ENCODE peak calls at places on chromosomes 2 and 18, in five cellular contexts. T is tibial nerve, Q is A549, M is IMR-90, O is NB4. U is an unnamed sample.

GRCh38 chr18:12366379-12366778 is 10.6 kb downstream of the AFG3L2 start:
- DNase-seq in T (no peak), Q (no peak), M (no peak), O (no peak), U (no peak)

GRCh38 chr2:215929602-215930335 is 83.6 kb downstream of the MREG start:
- DNase-seq in T (no peak), Q (no peak), M (peak), O (peak), U (peak)

GRCh38 chr2:23621616-23622015 is 236.6 kb downstream of the KLHL29 start:
- DNase-seq in T (no peak), Q (no peak), M (no peak), O (no peak), U (no peak)

GRCh38 chr2:138007431-138007830 is 43.2 kb downstream of the HNMT start:
- DNase-seq in T (no peak), Q (no peak), M (no peak), O (no peak), U (no peak)

GRCh38 chr2:219656523-219656922 is 29.1 kb downstream of the SLC4A3 start:
- DNase-seq in T (no peak), Q (no peak), M (peak), O (no peak), U (no peak)

GRCh38 chr2:110679337-110679707 is 1.5 kb upstream of the BUB1 start:
- DNase-seq in T (peak), Q (no peak), M (no peak), O (peak), U (peak)

GRCh38 chr2:64998658-64999061 is 9.5 kb downstream of the SLC1A4 start:
- DNase-seq in T (no peak), Q (no peak), M (peak), O (no peak), U (no peak)

GRCh38 chr2:138708682-138709241 is 71.4 kb downstream of the NXPH2 start:
- DNase-seq in T (no peak), Q (no peak), M (peak), O (no peak), U (no peak)

GRCh38 chr2:71474744-71475421 is 21.5 kb downstream of the DYSF start:
- DNase-seq in T (no peak), Q (no peak), M (no peak), O (no peak), U (no peak)

GRCh38 chr2:144452169-144453038 is 67.5 kb downstream of the ZEB2 start:
- DNase-seq in T (no peak), Q (peak), M (peak), O (no peak), U (peak)

GRCh38 chr2:149561309-149561926 is 26.2 kb downstream of the MMADHC start:
- DNase-seq in T (peak), Q (no peak), M (peak), O (peak), U (peak)

GRCh38 chr2:219178377-219179175 is 501 bp downstream of the RETREG2 start:
- DNase-seq in T (peak), Q (peak), M (peak), O (peak), U (peak)

GRCh38 chr2:7987992-7988391 is 693.9 kb upstream of the ID2 start:
- DNase-seq in T (no peak), Q (no peak), M (no peak), O (no peak), U (no peak)

DNA sequence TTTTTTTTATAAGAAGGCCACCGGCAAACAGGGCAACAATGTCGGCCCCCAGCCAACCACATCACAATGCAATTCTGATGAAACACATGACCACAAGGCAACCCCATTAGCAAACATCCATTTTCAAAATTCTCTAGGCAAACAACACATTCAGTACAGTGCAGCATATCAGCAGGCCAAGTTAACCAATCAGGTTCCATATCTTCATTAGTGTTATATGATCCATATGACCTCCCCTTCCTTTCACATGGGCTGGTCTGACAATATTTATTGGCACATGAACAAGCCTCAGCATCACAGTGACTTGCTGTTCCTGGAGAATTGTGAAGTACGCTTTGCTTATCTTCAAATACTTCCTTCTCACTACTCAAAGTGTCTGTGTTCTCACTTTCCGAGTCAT is 19.8 kb downstream of the RNF103 start:
- DNase-seq in T (no peak), Q (no peak), M (no peak), O (peak), U (peak)
- TF ChIP-seq POLR2A in T (no peak), Q (no peak), M (no peak), O (no peak), U (no peak)

GRCh38 chr2:95307878-95308277 is 10.7 kb downstream of the KCNIP3 start:
- DNase-seq in T (no peak), Q (no peak), M (no peak), O (no peak), U (no peak)
- TF ChIP-seq POLR2A in T (no peak), Q (no peak), M (no peak), O (no peak), U (no peak)

GRCh38 chr2:84927275-84927627 is 21.8 kb downstream of the TMSB10 start:
- DNase-seq in T (no peak), Q (no peak), M (no peak), O (no peak), U (no peak)

GRCh38 chr2:84924173-84925106 is 19.0 kb downstream of the TMSB10 start:
- DNase-seq in T (no peak), Q (no peak), M (peak), O (peak), U (peak)

GRCh38 chr2:84925336-84925723 is 19.9 kb downstream of the TMSB10 start:
- DNase-seq in T (no peak), Q (no peak), M (no peak), O (no peak), U (no peak)

GRCh38 chr2:84923009-84923408 is 17.6 kb downstream of the TMSB10 start:
- DNase-seq in T (no peak), Q (no peak), M (no peak), O (no peak), U (no peak)

GRCh38 chr2:84925724-84926376 is 20.4 kb downstream of the TMSB10 start:
- DNase-seq in T (peak), Q (peak), M (peak), O (peak), U (peak)
- TF ChIP-seq POLR2A in T (no peak), Q (peak), M (peak), O (no peak), U (no peak)

DNA sequence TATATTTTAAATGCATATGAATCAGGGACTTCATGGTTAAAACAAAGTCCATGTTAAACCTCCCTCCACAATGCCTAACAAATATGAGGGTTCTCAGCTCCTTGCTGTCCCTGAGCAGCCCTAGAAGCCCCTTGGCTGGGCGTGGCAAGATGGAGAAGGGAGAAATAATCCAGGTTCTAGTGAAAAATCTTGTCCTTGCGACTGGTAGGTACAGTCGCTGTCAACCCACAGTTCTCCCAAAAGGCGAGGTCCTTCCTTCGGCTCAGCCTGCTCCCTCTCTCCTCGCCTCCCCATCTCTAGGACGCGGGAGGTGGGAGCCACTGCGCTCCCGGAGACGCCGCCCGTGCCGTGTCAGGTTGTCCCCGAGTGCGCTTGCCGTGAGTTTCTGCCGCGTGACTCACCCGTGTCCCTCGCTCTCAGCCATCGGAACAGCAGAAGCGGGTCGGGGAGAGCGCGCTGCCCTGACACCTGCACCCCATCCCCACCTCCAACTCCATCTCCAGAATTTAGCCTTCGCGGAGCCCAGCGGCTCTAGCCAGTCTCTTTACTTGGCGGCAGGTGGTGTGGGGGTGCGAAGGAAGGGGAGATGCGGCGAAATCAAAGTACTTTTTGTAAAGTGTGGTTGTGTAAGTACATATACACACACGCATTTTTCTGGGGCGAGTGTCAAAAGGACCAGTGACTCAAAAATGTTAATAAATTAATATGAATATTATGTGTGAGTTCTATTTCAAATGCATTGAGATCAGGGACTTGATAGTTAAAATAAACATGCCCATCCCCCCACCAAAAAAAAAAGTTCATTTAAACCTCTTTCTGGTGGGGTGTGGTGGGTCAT is 65.1 kb upstream of the TMEM17 start:
- DNase-seq in T (no peak), Q (peak), M (no peak), O (no peak), U (no peak)
- TF ChIP-seq POLR2A in T (no peak), Q (peak), M (no peak), O (no peak), U (no peak)

DNA sequence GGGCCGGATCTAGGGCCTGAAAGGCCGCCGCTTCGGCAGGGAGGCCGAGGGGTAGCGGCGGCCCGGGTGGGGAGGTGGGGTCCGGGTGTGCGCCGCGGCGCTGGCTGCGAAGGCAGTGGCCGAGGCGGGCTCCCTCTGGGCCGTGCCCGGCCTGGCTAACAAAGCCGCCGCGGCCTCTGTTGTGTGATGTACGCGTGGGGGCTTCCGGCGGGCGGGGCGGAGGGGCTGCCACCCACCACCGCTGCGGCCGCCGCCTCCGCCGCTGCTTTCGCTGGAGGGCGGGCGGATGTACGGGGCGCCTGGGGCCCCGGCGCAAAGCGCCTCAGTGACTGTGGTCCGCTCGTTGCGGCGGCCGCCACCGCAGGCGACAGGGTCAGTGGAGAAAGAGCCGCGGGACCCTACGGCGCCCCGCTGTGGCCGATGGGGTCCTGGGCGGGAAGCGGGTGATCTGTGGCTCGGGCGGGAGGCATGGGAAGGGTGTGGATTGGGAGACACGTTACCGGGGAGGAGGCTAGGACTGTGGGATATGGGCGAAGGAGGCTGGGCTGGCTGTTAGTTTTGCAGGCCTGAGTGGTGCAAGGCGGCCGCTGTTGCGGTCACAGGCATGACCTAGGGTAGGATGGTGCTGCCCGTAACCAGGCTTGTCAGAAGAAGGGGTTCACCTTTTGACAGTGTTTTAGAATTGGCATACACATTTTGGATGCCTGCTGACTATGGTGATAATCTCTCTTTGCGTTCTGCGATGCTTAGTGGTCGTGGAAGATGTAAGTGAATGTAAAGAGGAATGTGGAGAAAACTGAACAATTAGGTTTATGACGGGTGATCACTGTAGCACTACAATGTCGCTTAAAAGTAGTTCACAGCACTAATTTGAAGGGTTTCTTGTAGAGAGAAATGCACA is 662 bp downstream of the BZW1 start:
- DNase-seq in T (peak), Q (peak), M (peak), O (peak), U (peak)
- TF ChIP-seq POLR2A in T (no peak), Q (no peak), M (no peak), O (no peak), U (peak)

DNA sequence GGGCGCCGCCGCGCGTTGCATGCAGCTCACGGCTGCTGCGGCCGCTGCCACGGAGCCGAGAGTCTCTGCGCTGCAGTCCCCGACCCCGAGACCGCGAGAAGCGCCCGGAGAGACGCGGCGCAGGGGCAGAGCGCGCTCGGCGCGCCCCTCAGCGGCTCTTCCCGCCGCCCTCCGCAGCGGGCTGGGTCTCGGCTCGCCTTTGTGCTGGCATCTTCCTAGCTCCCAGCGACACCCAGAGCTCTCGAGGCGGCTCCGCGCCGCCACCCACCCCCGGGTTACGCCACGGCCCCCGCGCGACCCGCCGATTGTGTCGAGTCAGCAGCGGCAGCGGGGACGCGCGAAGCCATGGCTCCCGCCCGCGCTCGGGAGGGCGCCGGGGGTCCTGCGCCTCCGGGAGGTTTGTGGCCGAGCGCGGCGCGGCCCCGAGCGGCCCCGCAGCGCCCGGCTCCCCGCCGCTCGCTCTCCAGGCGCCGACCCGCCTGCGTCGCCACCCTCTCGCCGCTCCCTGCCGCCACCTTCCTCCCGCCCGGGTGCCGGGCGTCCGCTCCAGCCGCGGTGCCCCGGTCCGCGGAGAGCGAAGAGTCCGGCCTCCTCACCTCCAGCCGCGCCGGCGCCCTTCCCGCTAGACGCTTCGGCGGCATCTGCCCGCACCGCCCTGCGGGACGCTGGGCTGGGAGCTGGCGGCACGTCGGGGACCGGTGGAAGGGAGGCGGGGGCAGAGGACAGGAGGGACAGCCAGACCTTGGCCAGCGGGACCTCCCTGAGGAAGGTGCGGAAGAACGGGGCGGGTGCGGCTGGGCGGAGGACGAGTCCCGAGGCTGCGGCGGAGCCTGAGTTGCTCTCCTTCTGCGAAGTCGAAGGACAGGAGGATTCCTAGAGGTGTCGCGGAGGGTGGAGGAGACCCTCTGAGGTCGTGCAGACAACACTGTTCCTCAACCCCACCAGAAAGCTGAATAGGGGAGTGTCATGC is 46.3 kb upstream of the CCDC150 start:
- DNase-seq in T (no peak), Q (peak), M (peak), O (peak), U (peak)
- TF ChIP-seq POLR2A in T (no peak), Q (peak), M (peak), O (no peak), U (no peak)

GRCh38 chr2:73386342-73386868 is 769 bp downstream of the ALMS1 start:
- DNase-seq in T (no peak), Q (no peak), M (no peak), O (no peak), U (no peak)
- TF ChIP-seq POLR2A in T (no peak), Q (no peak), M (no peak), O (no peak), U (peak)

GRCh38 chr2:10137053-10137843 is 14.7 kb downstream of the RRM2 start:
- DNase-seq in T (no peak), Q (no peak), M (no peak), O (peak), U (no peak)
- TF ChIP-seq POLR2A in T (no peak), Q (no peak), M (no peak), O (no peak), U (peak)

GRCh38 chr2:20650880-20651730 is at the start of gene HS1BP3:
- DNase-seq in T (peak), Q (peak), M (peak), O (peak), U (peak)
- TF ChIP-seq POLR2A in T (peak), Q (peak), M (peak), O (peak), U (peak)

U was measured in erythroblast.